ENCODE peak calls at places on chromosomes 1 and 21, in seven cellular contexts. S is IMR-90, G is cardiac muscle cell, F is adrenal gland, L is psoas muscle, D is DND-41, X is sigmoid colon. O is an unnamed sample.

GRCh38 chr1:167330601-167331293 is 110.1 kb downstream of the POU2F1 start:
- DNase-seq in L (no peak), S (no peak), G (no peak), D (no peak), F (no peak), X (no peak), O (no peak)

GRCh38 chr1:114610546-114611245 is 29.3 kb upstream of the BCAS2 start:
- DNase-seq in G (no peak), F (no peak), L (no peak), X (no peak), S (peak; percentile 58), D (no peak), O (no peak)

GRCh38 chr1:164830628-164831027 is 271.6 kb downstream of the PBX1 start:
- DNase-seq in F (no peak), L (no peak), G (no peak), D (no peak), X (no peak), S (no peak), O (no peak)

GRCh38 chr1:67542747-67543146 is 112.5 kb upstream of the SERBP1 start:
- DNase-seq in X (no peak), F (no peak), G (no peak), L (no peak), D (no peak), S (no peak), O (no peak)

GRCh38 chr1:209621329-209621728 is 30.9 kb downstream of the LAMB3 start:
- DNase-seq in G (no peak), S (no peak), F (peak; percentile 63), X (no peak), D (no peak), L (no peak), O (no peak)

GRCh38 chr1:107791381-107791780 is 173.6 kb downstream of the VAV3 start:
- DNase-seq in S (no peak), L (no peak), F (no peak), X (no peak), G (no peak), D (no peak), O (no peak)

GRCh38 chr1:107091418-107091817 is 34.9 kb downstream of the PRMT6 start:
- DNase-seq in F (no peak), S (no peak), G (no peak), X (no peak), L (no peak), D (no peak), O (no peak)

GRCh38 chr1:48203287-48203900 is 19.1 kb upstream of the SLC5A9 start:
- DNase-seq in L (no peak), F (no peak), D (no peak), X (no peak), S (peak; percentile 22), G (peak; percentile 49), O (no peak)

GRCh38 chr1:46461017-46461808 is 28.4 kb upstream of the DMBX1 start:
- DNase-seq in X (no peak), F (no peak), S (no peak), L (no peak), G (no peak), D (no peak), O (no peak)

GRCh38 chr1:151472852-151473731 is 13.8 kb upstream of the POGZ start:
- DNase-seq in S (peak; percentile 34), L (peak; percentile 35), D (no peak), F (peak; percentile 65), G (peak; percentile 45), X (peak; percentile 75), O (peak; percentile 83)

GRCh38 chr1:51859333-51859732 is 19.2 kb downstream of the NRDC start:
- DNase-seq in G (no peak), S (no peak), X (no peak), F (no peak), L (no peak), D (no peak), O (no peak)

DNA sequence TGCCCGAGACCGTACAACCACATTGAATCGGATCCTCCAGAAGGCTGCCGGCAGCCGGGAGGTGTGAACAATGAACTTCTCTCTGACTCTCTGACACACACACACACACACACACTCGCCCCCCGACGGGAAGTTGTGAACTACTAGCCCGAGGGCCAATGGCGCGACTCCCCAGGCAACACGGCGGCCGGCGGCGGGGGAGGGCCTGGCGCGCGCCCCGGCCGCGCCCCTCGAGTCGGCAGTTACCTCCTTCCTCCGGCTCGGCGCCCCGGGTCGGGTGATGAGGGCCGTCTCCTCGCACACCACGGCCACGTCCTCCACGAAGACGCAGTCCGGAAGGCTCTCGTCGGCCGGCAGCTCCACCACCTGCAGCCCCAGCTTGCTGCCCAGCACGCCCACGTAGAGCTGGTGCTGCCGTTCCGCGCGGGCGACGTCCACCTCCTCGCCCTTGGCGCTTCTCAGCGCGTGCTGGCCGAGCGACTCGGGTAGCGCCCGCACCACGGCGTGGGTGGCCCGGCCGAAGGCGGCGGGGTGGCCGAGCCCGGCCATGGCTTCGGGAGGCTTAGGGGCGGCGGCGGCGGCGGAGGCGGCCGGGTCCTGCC is 361 bp downstream of the DDAH1 start:
- DNase-seq in G (no peak), D (no peak), X (peak; percentile 81), F (peak; percentile 60), L (peak; percentile 76), S (peak; percentile 73), O (peak; percentile 91)
- H3K27ac ChIP-seq in G (no peak overlapping the region), D (no peak overlapping the region), X (peak overlapping the region; percentile 83), F (peak overlapping the region; percentile 76), L (peak overlapping the region; percentile 70), S (peak overlapping the region; percentile 92), O (peak overlapping the region; percentile 52)

DNA sequence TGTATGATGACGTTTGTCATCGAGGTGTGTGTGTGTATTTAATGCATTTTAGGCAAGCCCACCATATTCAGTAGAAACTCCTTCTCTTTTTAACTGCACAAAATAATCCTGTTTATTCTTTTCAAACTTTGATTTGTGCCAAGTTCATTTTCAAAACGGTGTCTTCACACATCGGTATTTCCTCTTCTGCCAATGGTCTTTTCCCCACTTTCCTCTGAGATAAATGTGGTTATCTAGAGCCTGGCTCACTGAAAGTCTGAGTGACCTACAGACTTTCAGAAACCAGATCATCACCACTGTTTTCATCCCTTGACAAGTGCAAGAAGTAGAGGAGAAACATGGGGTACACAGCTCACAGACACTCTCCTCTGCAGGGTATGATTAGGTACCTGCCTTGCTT is 69.4 kb downstream of the GPATCH2 start:
- DNase-seq in G (no peak), D (no peak), X (no peak), L (no peak), F (no peak), S (no peak), O (no peak)
- H3K4me3 ChIP-seq in G (no peak overlapping the region), D (no peak overlapping the region), X (no peak overlapping the region), L (no peak overlapping the region), F (no peak overlapping the region), S (no peak overlapping the region), O (no peak overlapping the region)

DNA sequence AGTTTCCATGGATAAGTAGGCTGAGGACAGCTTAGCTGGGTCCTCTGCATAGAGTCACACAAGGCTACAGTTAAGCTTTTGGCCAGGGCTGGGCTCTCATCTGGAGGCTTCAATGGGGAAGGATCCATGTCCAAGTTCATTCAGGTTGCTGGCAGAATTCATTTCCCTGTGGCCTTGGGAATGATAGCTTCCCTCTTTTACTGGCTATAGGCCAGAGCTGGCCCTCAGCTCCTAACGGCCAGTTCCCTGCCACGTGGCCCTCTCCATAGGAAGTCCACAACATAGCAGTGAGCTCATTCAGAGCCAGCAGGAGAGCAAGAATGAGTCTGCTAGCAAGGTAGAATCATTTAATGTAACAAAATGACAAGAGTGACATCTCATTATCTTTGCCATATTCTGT is 15.1 kb upstream of the PODN start:
- DNase-seq in X (no peak), S (peak; percentile 64), F (peak; percentile 37), L (no peak), G (no peak), D (no peak), O (no peak)
- H3K27ac ChIP-seq in X (peak overlapping the region; percentile 9), S (peak overlapping the region; percentile 15), F (no peak overlapping the region), L (no peak overlapping the region), G (peak overlapping the region; percentile 84), D (no peak overlapping the region), O (peak overlapping the region; percentile 25)

GRCh38 chr1:41365772-41366427 is 4.7 kb downstream of the FOXO6 start:
- DNase-seq in S (no peak), G (peak; percentile 41), F (no peak), X (no peak), D (peak; percentile 70), L (no peak), O (peak; percentile 62)
- H3K4me3 ChIP-seq in S (no peak overlapping the region), G (peak overlapping the region; percentile 35), F (peak overlapping the region; percentile 3), X (peak overlapping the region; percentile 58), D (peak overlapping the region; percentile 58), L (peak overlapping the region; percentile 67), O (peak overlapping the region; percentile 42)

DNA sequence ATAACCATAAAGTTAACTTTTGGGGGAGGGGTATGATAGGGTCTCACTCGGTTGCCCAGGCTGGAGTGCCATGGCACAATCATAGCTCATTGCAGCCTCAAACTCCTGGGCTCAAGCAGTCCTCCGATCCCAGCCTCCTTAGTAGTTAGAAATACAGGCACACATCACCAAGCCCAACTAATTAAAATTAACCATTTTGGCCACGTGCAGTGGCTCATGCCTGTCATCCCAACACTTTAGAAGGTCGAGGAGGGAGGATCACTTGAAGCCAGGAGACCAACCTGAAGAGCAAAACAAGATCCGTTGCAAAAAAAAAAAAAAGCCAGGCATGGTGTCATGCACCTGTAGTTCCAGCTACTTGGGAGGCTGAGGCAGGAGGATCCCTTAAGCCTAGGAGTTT is 26.6 kb upstream of the MED18 start:
- DNase-seq in S (no peak), L (no peak), D (no peak), F (no peak), G (no peak), X (no peak), O (no peak)
- H3K27ac ChIP-seq in S (no peak overlapping the region), L (no peak overlapping the region), D (no peak overlapping the region), F (no peak overlapping the region), G (no peak overlapping the region), X (no peak overlapping the region), O (no peak overlapping the region)

GRCh38 chr1:41432481-41433280 is 51.8 kb downstream of the EDN2 start:
- DNase-seq in D (peak; percentile 70), G (peak; percentile 87), F (peak; percentile 97), L (peak; percentile 93), X (peak; percentile 91), S (peak; percentile 76), O (peak; percentile 97)
- H3K4me3 ChIP-seq in D (no peak overlapping the region), G (no peak overlapping the region), F (no peak overlapping the region), L (peak overlapping the region; percentile 22), X (no peak overlapping the region), S (no peak overlapping the region), O (no peak overlapping the region)

GRCh38 chr21:32814528-32814927 is 43.0 kb upstream of the PAXBP1 start:
- DNase-seq in S (no peak), D (no peak), G (no peak), X (no peak), L (no peak), F (no peak), O (no peak)

GRCh38 chr21:32813265-32813903 is 41.8 kb upstream of the PAXBP1 start:
- DNase-seq in F (no peak), S (no peak), D (no peak), G (peak; percentile 13), X (no peak), L (no peak), O (no peak)

GRCh38 chr21:32819702-32820101 is 48.1 kb upstream of the PAXBP1 start:
- DNase-seq in S (peak; percentile 87), F (no peak), G (no peak), D (no peak), X (peak; percentile 84), L (peak; percentile 34), O (no peak)

GRCh38 chr21:32818411-32818810 is 46.9 kb upstream of the PAXBP1 start:
- DNase-seq in F (no peak), G (no peak), S (no peak), D (no peak), X (no peak), L (no peak), O (no peak)

GRCh38 chr21:32817206-32817605 is 45.7 kb upstream of the PAXBP1 start:
- DNase-seq in D (no peak), X (no peak), G (no peak), L (no peak), S (no peak), F (no peak), O (no peak)
- H3K27ac ChIP-seq in D (no peak overlapping the region), X (no peak overlapping the region), G (no peak overlapping the region), L (no peak overlapping the region), S (no peak overlapping the region), F (no peak overlapping the region), O (no peak overlapping the region)

O was measured in aorta.